ENCODE peak calls at places on chromosome 1, in nine cellular contexts. M is head of caudate nucleus; H is thoracic aorta; O is stimulated activated CD4-positive, alpha-beta T cell treated with anti-CD3 and anti-CD28 coated beads, Interleukin-2, amount 100 ng/mL, for 48 hours; L is anterior cingulate cortex; U is aorta; C is DND-41; P is NCI-H2081; N is astrocyte of the cerebellum. G is an unnamed sample.

GRCh38 chr1:230327892-230328284 is 98.2 kb downstream of the PGBD5 start:
- DNase-seq in O (peak), N (no peak), C (no peak), U (no peak), H (no peak), P (no peak), M (no peak), L (no peak), G (peak)

GRCh38 chr1:155962599-155963211 is 15.6 kb downstream of the ARHGEF2 start:
- DNase-seq in M (peak), H (no peak), O (no peak), L (no peak), U (peak), C (no peak), N (no peak), P (no peak), G (no peak)

GRCh38 chr1:168637350-168637991 is 61.1 kb downstream of the XCL1 start:
- DNase-seq in N (no peak), H (no peak), O (no peak), U (no peak), M (no peak), L (no peak), P (peak), C (no peak), G (no peak)

GRCh38 chr1:102336602-102337001 is 339.9 kb upstream of the OLFM3 start:
- DNase-seq in L (no peak), O (no peak), N (no peak), C (no peak), M (no peak), P (no peak), H (no peak), U (no peak), G (no peak)

GRCh38 chr1:155145491-155145890 is 5.2 kb upstream of the DPM3 start:
- DNase-seq in N (no peak), H (no peak), P (no peak), O (no peak), U (no peak), C (no peak), M (no peak), L (no peak), G (no peak)

GRCh38 chr1:88803444-88803843 is 87.9 kb downstream of the GTF2B start:
- DNase-seq in N (no peak), O (no peak), U (no peak), L (no peak), P (no peak), H (no peak), C (no peak), M (no peak), G (no peak)

GRCh38 chr1:186904361-186904760 is 75.6 kb downstream of the PLA2G4A start:
- DNase-seq in H (no peak), N (no peak), U (no peak), P (no peak), L (no peak), M (no peak), C (no peak), O (no peak), G (no peak)

GRCh38 chr1:207964195-207964966 is 53.5 kb upstream of the CD34 start:
- DNase-seq in C (no peak), N (no peak), P (no peak), M (no peak), U (no peak), H (no peak), O (no peak), L (no peak), G (no peak)

GRCh38 chr1:7121622-7121988 is 336.4 kb downstream of the CAMTA1 start:
- DNase-seq in P (peak), C (no peak), L (no peak), H (peak), U (peak), O (no peak), M (peak), N (no peak), G (no peak)

GRCh38 chr1:175482072-175482451 is 261.3 kb downstream of the TNR start:
- DNase-seq in U (no peak), C (no peak), P (no peak), M (no peak), L (no peak), H (no peak), N (no peak), O (no peak), G (no peak)

GRCh38 chr1:168635129-168635528 is 58.7 kb downstream of the XCL1 start:
- DNase-seq in M (no peak), L (no peak), H (no peak), C (no peak), N (no peak), O (no peak), U (no peak), P (no peak), G (no peak)

GRCh38 chr1:15994590-15995351 is 9.3 kb upstream of the SRARP start:
- DNase-seq in U (peak), M (peak), N (no peak), C (no peak), P (no peak), L (no peak), H (no peak), O (peak), G (no peak)

GRCh38 chr1:247936415-247936814 is 11.7 kb downstream of the OR2AJ1 start:
- DNase-seq in N (no peak), U (no peak), O (no peak), P (no peak), H (no peak), L (no peak), M (no peak), C (no peak), G (no peak)

GRCh38 chr1:64906447-64906846 is 59.9 kb downstream of the JAK1 start:
- DNase-seq in U (no peak), C (no peak), N (no peak), M (peak), L (no peak), P (no peak), O (no peak), H (no peak), G (no peak)

GRCh38 chr1:229032455-229032854 is 238.5 kb upstream of the RAB4A start:
- DNase-seq in M (no peak), N (no peak), H (no peak), O (no peak), U (no peak), P (no peak), C (no peak), L (no peak), G (no peak)

GRCh38 chr1:66478116-66478515 is 55.8 kb upstream of the SGIP1 start:
- DNase-seq in C (no peak), M (peak), L (no peak), U (no peak), O (no peak), H (no peak), P (no peak), N (no peak), G (peak)